ENCODE peak calls at places on chromosomes 11 and 22, in nine cellular contexts. One of them, this sample, is unnamed.

GRCh38 chr11:72588656-72589410 is 85.4 kb downstream of the PDE2A start:
- DNase-seq in foreskin fibroblast: no peak
- DNase-seq in cardiac fibroblast: no peak
- DNase-seq in KBM-7: no peak
- DNase-seq in AG04450: no peak
- DNase-seq in Caki2: no peak
- DNase-seq in naive thymus-derived CD4-positive, alpha-beta T cell: no peak
- DNase-seq in kidney tubule cell: no peak
- DNase-seq in psoas muscle: no peak
- DNase-seq in this sample: no peak

GRCh38 chr22:27063381-27063780 is 406.0 kb downstream of the MIAT start:
- DNase-seq in AG04450: no peak
- DNase-seq in naive thymus-derived CD4-positive, alpha-beta T cell: no peak
- DNase-seq in cardiac fibroblast: no peak
- DNase-seq in Caki2: no peak
- DNase-seq in KBM-7: no peak
- DNase-seq in psoas muscle: no peak
- DNase-seq in kidney tubule cell: no peak
- DNase-seq in foreskin fibroblast: no peak
- DNase-seq in this sample: no peak

GRCh38 chr22:43197271-43197941 is 10.5 kb upstream of the TTLL12 start:
- DNase-seq in cardiac fibroblast: no peak
- DNase-seq in Caki2: no peak
- DNase-seq in KBM-7: no peak
- DNase-seq in naive thymus-derived CD4-positive, alpha-beta T cell: no peak
- DNase-seq in kidney tubule cell: peak
- DNase-seq in psoas muscle: peak
- DNase-seq in AG04450: no peak
- DNase-seq in foreskin fibroblast: peak
- DNase-seq in this sample: no peak

GRCh38 chr22:45818130-45819085 is 146.8 kb downstream of the ATXN10 start:
- DNase-seq in AG04450: no peak
- DNase-seq in KBM-7: no peak
- DNase-seq in foreskin fibroblast: peak
- DNase-seq in psoas muscle: no peak
- DNase-seq in cardiac fibroblast: no peak
- DNase-seq in Caki2: no peak
- DNase-seq in kidney tubule cell: peak
- DNase-seq in naive thymus-derived CD4-positive, alpha-beta T cell: no peak
- DNase-seq in this sample: no peak

GRCh38 chr11:1959786-1960185 is 12.7 kb downstream of the MRPL23 start:
- DNase-seq in cardiac fibroblast: no peak
- DNase-seq in kidney tubule cell: no peak
- DNase-seq in foreskin fibroblast: no peak
- DNase-seq in Caki2: no peak
- DNase-seq in psoas muscle: no peak
- DNase-seq in KBM-7: no peak
- DNase-seq in AG04450: no peak
- DNase-seq in naive thymus-derived CD4-positive, alpha-beta T cell: no peak
- DNase-seq in this sample: no peak

GRCh38 chr11:16946477-16947282 is 67.5 kb downstream of the PLEKHA7 start:
- DNase-seq in psoas muscle: no peak
- DNase-seq in foreskin fibroblast: no peak
- DNase-seq in kidney tubule cell: no peak
- DNase-seq in cardiac fibroblast: no peak
- DNase-seq in naive thymus-derived CD4-positive, alpha-beta T cell: no peak
- DNase-seq in KBM-7: no peak
- DNase-seq in AG04450: no peak
- DNase-seq in Caki2: no peak
- DNase-seq in this sample: no peak

GRCh38 chr22:30668306-30668655 is 606 bp upstream of the DUSP18 start:
- DNase-seq in Caki2: no peak
- DNase-seq in foreskin fibroblast: no peak
- DNase-seq in kidney tubule cell: no peak
- DNase-seq in naive thymus-derived CD4-positive, alpha-beta T cell: no peak
- DNase-seq in psoas muscle: no peak
- DNase-seq in cardiac fibroblast: no peak
- DNase-seq in AG04450: no peak
- DNase-seq in KBM-7: no peak
- DNase-seq in this sample: no peak

GRCh38 chr11:94111660-94112059 is 17.0 kb upstream of the PANX1 start:
- DNase-seq in cardiac fibroblast: no peak
- DNase-seq in AG04450: no peak
- DNase-seq in kidney tubule cell: no peak
- DNase-seq in naive thymus-derived CD4-positive, alpha-beta T cell: no peak
- DNase-seq in KBM-7: no peak
- DNase-seq in foreskin fibroblast: no peak
- DNase-seq in psoas muscle: no peak
- DNase-seq in Caki2: no peak
- DNase-seq in this sample: no peak

GRCh38 chr22:33400891-33401290 is 342.7 kb upstream of the SYN3 start:
- DNase-seq in foreskin fibroblast: no peak
- DNase-seq in naive thymus-derived CD4-positive, alpha-beta T cell: no peak
- DNase-seq in cardiac fibroblast: no peak
- DNase-seq in AG04450: no peak
- DNase-seq in KBM-7: no peak
- DNase-seq in Caki2: no peak
- DNase-seq in kidney tubule cell: no peak
- DNase-seq in psoas muscle: no peak
- DNase-seq in this sample: no peak

GRCh38 chr11:57641426-57641825 is 8.3 kb downstream of the YPEL4 start:
- DNase-seq in AG04450: peak
- DNase-seq in cardiac fibroblast: peak
- DNase-seq in foreskin fibroblast: peak
- DNase-seq in psoas muscle: no peak
- DNase-seq in kidney tubule cell: peak
- DNase-seq in Caki2: peak
- DNase-seq in KBM-7: peak
- DNase-seq in naive thymus-derived CD4-positive, alpha-beta T cell: no peak
- DNase-seq in this sample: no peak

GRCh38 chr22:46625843-46626349 is 5.7 kb downstream of the GRAMD4 start:
- DNase-seq in Caki2: no peak
- DNase-seq in cardiac fibroblast: no peak
- DNase-seq in AG04450: no peak
- DNase-seq in KBM-7: no peak
- DNase-seq in naive thymus-derived CD4-positive, alpha-beta T cell: no peak
- DNase-seq in foreskin fibroblast: no peak
- DNase-seq in psoas muscle: no peak
- DNase-seq in kidney tubule cell: no peak
- DNase-seq in this sample: no peak

GRCh38 chr11:122578168-122578825 is 77.2 kb upstream of the UBASH3B start:
- DNase-seq in kidney tubule cell: peak
- DNase-seq in psoas muscle: no peak
- DNase-seq in AG04450: no peak
- DNase-seq in foreskin fibroblast: peak
- DNase-seq in KBM-7: peak
- DNase-seq in naive thymus-derived CD4-positive, alpha-beta T cell: no peak
- DNase-seq in cardiac fibroblast: no peak
- DNase-seq in Caki2: peak
- DNase-seq in this sample: no peak

GRCh38 chr22:23840026-23840425 is 1.2 kb upstream of the DERL3 start:
- DNase-seq in cardiac fibroblast: no peak
- DNase-seq in psoas muscle: no peak
- DNase-seq in foreskin fibroblast: no peak
- DNase-seq in KBM-7: no peak
- DNase-seq in Caki2: no peak
- DNase-seq in kidney tubule cell: no peak
- DNase-seq in naive thymus-derived CD4-positive, alpha-beta T cell: no peak
- DNase-seq in AG04450: no peak
- DNase-seq in this sample: no peak

GRCh38 chr11:34641456-34641855 is 20.6 kb downstream of the EHF start:
- DNase-seq in cardiac fibroblast: no peak
- DNase-seq in kidney tubule cell: no peak
- DNase-seq in foreskin fibroblast: peak
- DNase-seq in KBM-7: no peak
- DNase-seq in Caki2: no peak
- DNase-seq in naive thymus-derived CD4-positive, alpha-beta T cell: no peak
- DNase-seq in psoas muscle: no peak
- DNase-seq in AG04450: no peak
- DNase-seq in this sample: no peak

This sample was measured in Panc1.